ENCODE peak calls at places on chromosomes 2 and 18, in seven cellular contexts. A, U, E, T, B, D and G are unnamed samples.

GRCh38 chr2:157806426-157806825 is 69.7 kb downstream of the ACVR1 start:
- DNase-seq in D (no peak), A (no peak), T (no peak), B (no peak), U (no peak), E (no peak), G (no peak)

GRCh38 chr2:209208211-209208610 is 215.6 kb upstream of the MAP2 start:
- DNase-seq in A (no peak), T (peak; percentile 2), U (peak; percentile 64), B (no peak), E (no peak), D (peak; percentile 22), G (no peak)

GRCh38 chr2:161954103-161954502 is 119.9 kb downstream of the DPP4 start:
- DNase-seq in U (no peak), T (no peak), B (peak; percentile 18), E (no peak), A (no peak), D (no peak), G (no peak)

GRCh38 chr2:77567723-77568122 is 45.5 kb upstream of the LRRTM4 start:
- DNase-seq in D (no peak), U (no peak), B (no peak), A (no peak), T (no peak), E (no peak), G (no peak)

GRCh38 chr2:126359494-126359893 is 296.5 kb upstream of the GYPC start:
- DNase-seq in D (no peak), E (no peak), B (no peak), A (no peak), T (no peak), U (no peak), G (no peak)

GRCh38 chr2:24327988-24328387 is 32.3 kb downstream of the ITSN2 start:
- DNase-seq in D (no peak), E (no peak), U (no peak), A (no peak), B (no peak), T (no peak), G (no peak)

GRCh38 chr2:23435250-23436035 is 50.5 kb downstream of the KLHL29 start:
- DNase-seq in D (no peak), E (no peak), B (no peak), A (no peak), T (no peak), U (no peak), G (no peak)

GRCh38 chr2:182132605-182133004 is 147.0 kb downstream of the PPP1R1C start:
- DNase-seq in B (no peak), E (no peak), A (no peak), D (no peak), T (peak; percentile 14), U (no peak), G (no peak)

GRCh38 chr2:120503793-120504571 is 158.0 kb downstream of the INHBB start:
- DNase-seq in A (no peak), B (peak; percentile 15), T (peak; percentile 28), E (peak; percentile 68), D (no peak), U (no peak), G (no peak)

GRCh38 chr2:240235149-240235803 is 94.8 kb upstream of the OTOS start:
- DNase-seq in T (no peak), E (peak; percentile 59), A (no peak), U (peak; percentile 39), B (no peak), D (no peak), G (no peak)

GRCh38 chr2:221502270-221502973 is 69.7 kb downstream of the EPHA4 start:
- DNase-seq in T (peak; percentile 90), D (no peak), B (peak; percentile 56), A (no peak), E (no peak), U (no peak), G (no peak)

GRCh38 chr2:240893363-240893828 is 2.6 kb downstream of the MAB21L4 start:
- DNase-seq in B (no peak), T (peak; percentile 28), D (no peak), U (peak; percentile 90), A (peak; percentile 11), E (no peak), G (no peak)

GRCh38 chr2:191894681-191895147 is 47.8 kb upstream of the CAVIN2 start:
- DNase-seq in D (no peak), U (no peak), A (no peak), B (peak; percentile 86), T (peak; percentile 83), E (no peak), G (no peak)

GRCh38 chr18:76476665-76477561 is 18.1 kb downstream of the ZNF516 start:
- DNase-seq in U (no peak), A (no peak), E (no peak), D (no peak), T (peak; percentile 97), B (peak; percentile 84), G (no peak)

GRCh38 chr2:74204436-74204835 is 6.0 kb downstream of the MTHFD2 start:
- DNase-seq in D (no peak), A (no peak), U (peak; percentile 48), B (no peak), E (no peak), T (no peak), G (no peak)

GRCh38 chr2:235373171-235373570 is 120.7 kb upstream of the AGAP1 start:
- DNase-seq in B (no peak), A (no peak), U (no peak), T (no peak), D (no peak), E (no peak), G (no peak)

GRCh38 chr2:45855374-45855773 is 203.9 kb downstream of the PRKCE start:
- DNase-seq in D (no peak), U (no peak), E (no peak), T (no peak), B (no peak), A (no peak), G (no peak)

GRCh38 chr2:99066602-99067001 is 74.9 kb upstream of the C2orf15 start:
- DNase-seq in D (peak; percentile 29), B (peak; percentile 46), T (peak; percentile 67), A (no peak), U (peak; percentile 54), E (no peak), G (no peak)

GRCh38 chr2:144705328-144706245 is 185.7 kb upstream of the ZEB2 start:
- DNase-seq in T (peak; percentile 87), U (no peak), D (no peak), E (no peak), B (peak; percentile 51), A (no peak), G (no peak)

GRCh38 chr2:205850611-205851010 is 168.3 kb downstream of the NRP2 start:
- DNase-seq in E (no peak), A (no peak), U (no peak), T (no peak), D (no peak), B (no peak), G (no peak)

GRCh38 chr18:57436193-57436964 is 1.2 kb downstream of the ONECUT2 start:
- DNase-seq in D (no peak), A (no peak), U (peak; percentile 70), T (no peak), B (no peak), E (no peak), G (no peak)